ENCODE peak calls at places on chromosomes 13 and 19, in nine cellular contexts. J is GM12865; W is upper lobe of right lung; I is M059J; P is NCI-H774; R is left ventricle myocardium inferior; Q is COLO829; N is stimulated activated CD4-positive, alpha-beta T cell treated with anti-CD3 and anti-CD28 coated beads, Interleukin-4, amount 100 ng/mL, for 1 hour; G is activated T-cell treated with anti-CD3 and anti-CD28 coated beads, Interleukin-2, amount 50 U/mL, for 48 hours. K is an unnamed sample.

GRCh38 chr13:99087954-99088491 is 110.2 kb upstream of the DOCK9 start:
- DNase-seq in N (peak; percentile 31), P (no peak), I (no peak), Q (no peak), W (peak; percentile 67), J (no peak), R (no peak), G (no peak), K (no peak)

GRCh38 chr19:13090511-13091231 is 12.0 kb downstream of the LYL1 start:
- DNase-seq in W (no peak), J (no peak), Q (no peak), N (no peak), G (no peak), R (no peak), P (no peak), I (no peak), K (no peak)

GRCh38 chr13:19836472-19836871 is 27.0 kb downstream of the ZMYM5 start:
- DNase-seq in I (peak; percentile 55), J (no peak), P (no peak), G (no peak), W (no peak), N (no peak), Q (no peak), R (no peak), K (no peak)

GRCh38 chr13:97843201-97843600 is 110.3 kb upstream of the IPO5 start:
- DNase-seq in J (no peak), Q (no peak), G (no peak), W (no peak), I (no peak), R (no peak), P (no peak), N (no peak), K (no peak)

GRCh38 chr19:29714371-29714952 is 599 bp downstream of the C19orf12 start:
- DNase-seq in N (peak; percentile 29), R (no peak), P (no peak), I (no peak), G (peak; percentile 79), W (peak; percentile 40), J (peak; percentile 36), Q (no peak), K (no peak)

GRCh38 chr13:24348385-24348784 is 39.0 kb downstream of the C1QTNF9 start:
- DNase-seq in Q (no peak), N (no peak), R (no peak), P (no peak), G (no peak), I (peak; percentile 3), J (no peak), W (no peak), K (no peak)

GRCh38 chr19:54893406-54893805 is 12.5 kb upstream of the NCR1 start:
- DNase-seq in W (peak; percentile 18), Q (no peak), R (no peak), G (no peak), N (no peak), J (no peak), P (no peak), I (peak; percentile 6), K (peak; percentile 69)

GRCh38 chr13:50485979-50486935 is 357.2 kb downstream of the DLEU7 start:
- DNase-seq in P (no peak), N (no peak), R (no peak), Q (peak; percentile 81), J (no peak), G (no peak), W (no peak), I (no peak), K (no peak)

GRCh38 chr19:4606921-4607678 is 32.2 kb upstream of the TNFAIP8L1 start:
- DNase-seq in I (no peak), N (no peak), W (no peak), R (peak; percentile 67), J (no peak), G (no peak), P (peak; percentile 78), Q (peak; percentile 50), K (no peak)

GRCh38 chr13:76808927-76809326 is 77.3 kb downstream of the KCTD12 start:
- DNase-seq in P (no peak), N (no peak), J (no peak), R (no peak), G (no peak), I (no peak), W (no peak), Q (no peak), K (no peak)

GRCh38 chr13:37134411-37135041 is 29.1 kb upstream of the CSNK1A1L start:
- DNase-seq in I (peak; percentile 79), N (no peak), Q (no peak), W (no peak), G (no peak), P (no peak), J (no peak), R (no peak), K (no peak)

GRCh38 chr19:49019242-49019932 is 2.5 kb upstream of the LHB start:
- DNase-seq in N (peak; percentile 70), I (peak; percentile 25), P (peak; percentile 67), W (peak; percentile 94), R (peak; percentile 75), J (peak; percentile 41), Q (peak; percentile 61), G (peak; percentile 83), K (peak; percentile 86)

GRCh38 chr19:47479701-47480503 is 4.1 kb downstream of the KPTN start:
- DNase-seq in R (no peak), N (no peak), W (peak; percentile 82), P (no peak), Q (no peak), G (no peak), I (no peak), J (no peak), K (no peak)

GRCh38 chr13:83815598-83815997 is 66.7 kb downstream of the SLITRK1 start:
- DNase-seq in J (no peak), N (no peak), W (no peak), P (no peak), I (no peak), Q (no peak), G (no peak), R (no peak), K (no peak)

GRCh38 chr19:49347835-49348234 is 12.6 kb downstream of the CD37 start:
- DNase-seq in W (no peak), R (no peak), I (peak; percentile 48), Q (peak; percentile 66), J (peak; percentile 61), G (no peak), N (no peak), P (no peak), K (no peak)

GRCh38 chr19:6396305-6396704 is 3.3 kb upstream of the GTF2F1 start:
- DNase-seq in P (no peak), W (no peak), N (no peak), I (no peak), Q (no peak), R (no peak), G (no peak), J (no peak), K (no peak)

GRCh38 chr13:99796175-99796819 is 175.3 kb downstream of the ZIC5 start:
- DNase-seq in I (peak; percentile 43), N (no peak), J (peak; percentile 47), G (peak; percentile 30), R (no peak), P (no peak), W (no peak), Q (peak; percentile 9), K (peak; percentile 21)

GRCh38 chr19:20664917-20665781 is 3.8 kb upstream of the ZNF626 start:
- DNase-seq in Q (no peak), J (no peak), P (no peak), N (no peak), G (no peak), W (peak; percentile 61), I (peak; percentile 16), R (peak; percentile 29), K (no peak)

GRCh38 chr19:6423499-6424189 is 967 bp downstream of the KHSRP start:
- DNase-seq in W (no peak), Q (peak; percentile 63), I (peak; percentile 56), J (peak; percentile 56), N (peak; percentile 39), P (no peak), G (peak; percentile 67), R (no peak), K (no peak)

GRCh38 chr19:32246032-32246431 is 99.4 kb upstream of the ZNF507 start:
- DNase-seq in P (no peak), W (no peak), I (no peak), J (no peak), N (no peak), Q (no peak), R (no peak), G (no peak), K (no peak)

GRCh38 chr19:7641288-7642276 is 4.7 kb downstream of the STXBP2 start:
- DNase-seq in G (no peak), R (no peak), N (no peak), J (no peak), I (no peak), Q (no peak), P (no peak), W (no peak), K (no peak)

GRCh38 chr13:28719656-28720055 is 886 bp upstream of the SLC46A3 start:
- DNase-seq in G (no peak), W (no peak), R (no peak), N (no peak), Q (no peak), J (no peak), P (no peak), I (peak; percentile 79), K (no peak)

GRCh38 chr13:47707414-47707813 is 293.7 kb downstream of the SUCLA2 start:
- DNase-seq in P (no peak), G (no peak), W (no peak), J (peak; percentile 26), N (no peak), Q (no peak), R (no peak), I (no peak), K (no peak)

GRCh38 chr19:3184847-3185481 is 766 bp upstream of the NCLN start:
- DNase-seq in G (no peak), Q (peak; percentile 30), P (peak; percentile 76), N (peak; percentile 70), J (peak; percentile 78), I (peak; percentile 79), W (peak; percentile 83), R (peak; percentile 70), K (peak; percentile 69)

GRCh38 chr19:2095338-2095938 is 688 bp downstream of the MOB3A start:
- DNase-seq in G (no peak), W (no peak), R (no peak), J (peak; percentile 57), P (no peak), Q (no peak), N (no peak), I (no peak), K (no peak)

GRCh38 chr19:16088351-16088984 is 12.2 kb downstream of the TPM4 start:
- DNase-seq in N (no peak), I (no peak), R (no peak), G (no peak), P (no peak), Q (no peak), J (no peak), W (peak; percentile 78), K (no peak)

GRCh38 chr13:80050252-80050651 is 290.7 kb downstream of the SPRY2 start:
- DNase-seq in R (no peak), J (no peak), G (no peak), Q (no peak), N (no peak), I (peak; percentile 37), W (no peak), P (no peak), K (no peak)

GRCh38 chr19:39308531-39309304 is 11.9 kb downstream of the LRFN1 start:
- DNase-seq in W (no peak), J (no peak), I (no peak), Q (no peak), R (no peak), N (no peak), P (no peak), G (no peak), K (no peak)

GRCh38 chr13:74306496-74306895 is 172.3 kb upstream of the KLF12 start:
- DNase-seq in W (no peak), I (peak; percentile 67), G (no peak), P (peak; percentile 10), R (no peak), J (no peak), Q (no peak), N (no peak), K (no peak)

GRCh38 chr19:55525289-55526101 is 11.4 kb downstream of the SBK2 start:
- DNase-seq in G (no peak), J (no peak), Q (no peak), P (no peak), N (no peak), R (no peak), W (no peak), I (no peak), K (no peak)

GRCh38 chr13:103299079-103299478 is 232.9 kb upstream of the SLC10A2 start:
- DNase-seq in J (no peak), R (no peak), I (no peak), Q (no peak), W (no peak), N (no peak), P (no peak), G (no peak), K (no peak)

K was measured in LoVo.